ENCODE peak calls at places on chromosomes 16 and 17, in five cellular contexts. E, V, Q, M and W are unnamed samples.

GRCh38 chr16:8931864-8932263 is 31.8 kb downstream of the USP7 start:
- DNase-seq in Q (peak; percentile 62), V (peak; percentile 51), E (peak; percentile 50), M (no peak), W (peak; percentile 82)

GRCh38 chr17:13725286-13725990 is 123.7 kb upstream of the HS3ST3A1 start:
- DNase-seq in E (no peak), M (no peak), V (no peak), Q (no peak), W (no peak)

GRCh38 chr16:74999683-75000480 is 1.1 kb downstream of the ZNRF1 start:
- DNase-seq in M (peak; percentile 80), V (peak; percentile 65), E (peak; percentile 69), Q (peak; percentile 55), W (peak; percentile 85)

GRCh38 chr16:65202461-65202860 is 80.6 kb upstream of the CDH11 start:
- DNase-seq in V (no peak), M (no peak), Q (no peak), E (no peak), W (no peak)

GRCh38 chr17:63275318-63275967 is 170.7 kb downstream of the CYB561 start:
- DNase-seq in Q (peak; percentile 6), E (no peak), V (no peak), M (no peak), W (no peak)

GRCh38 chr16:56350491-56351405 is 74.6 kb downstream of the AMFR start:
- DNase-seq in E (no peak), V (no peak), Q (no peak), M (peak; percentile 33), W (no peak)

GRCh38 chr17:3773966-3774365 is 27.0 kb downstream of the ITGAE start:
- DNase-seq in E (no peak), V (no peak), Q (no peak), M (no peak), W (no peak)

GRCh38 chr17:58312021-58312630 is 16.5 kb downstream of the TSPOAP1 start:
- DNase-seq in E (no peak), M (peak; percentile 61), V (peak; percentile 13), Q (no peak), W (peak; percentile 40)

GRCh38 chr17:74979408-74980146 is 7.0 kb upstream of the HID1 start:
- DNase-seq in V (no peak), E (no peak), M (no peak), Q (peak; percentile 39), W (no peak)

GRCh38 chr16:86490859-86491642 is 19.3 kb upstream of the FOXF1 start:
- DNase-seq in M (peak; percentile 81), E (no peak), Q (no peak), V (no peak), W (no peak)

GRCh38 chr16:66603537-66604375 is 748 bp upstream of the CMTM3 start:
- DNase-seq in Q (peak; percentile 78), V (peak; percentile 37), E (peak; percentile 59), M (peak; percentile 86), W (no peak)

GRCh38 chr16:31385680-31386079 is 7.5 kb upstream of the ITGAD start:
- DNase-seq in E (no peak), V (no peak), M (no peak), Q (no peak), W (no peak)

GRCh38 chr17:43056051-43056450 is 31.0 kb downstream of the RND2 start:
- DNase-seq in Q (no peak), M (no peak), E (no peak), V (no peak), W (no peak)

GRCh38 chr17:9211133-9211765 is 189.9 kb downstream of the NTN1 start:
- DNase-seq in M (no peak), E (no peak), V (no peak), Q (no peak), W (no peak)

GRCh38 chr16:58730724-58731370 is 3.3 kb downstream of the GOT2 start:
- DNase-seq in Q (no peak), M (no peak), E (no peak), V (no peak), W (no peak)

GRCh38 chr16:27374794-27375499 is 27.0 kb upstream of the IL21R start:
- DNase-seq in Q (peak; percentile 89), V (peak; percentile 33), E (peak; percentile 58), M (peak; percentile 72), W (peak; percentile 93)

GRCh38 chr17:57201481-57201880 is 54.8 kb upstream of the MSI2 start:
- DNase-seq in M (no peak), V (no peak), E (no peak), Q (no peak), W (no peak)

GRCh38 chr16:2088192-2088631 is 40.4 kb downstream of the TSC2 start:
- DNase-seq in V (no peak), E (no peak), M (no peak), Q (no peak), W (no peak)

GRCh38 chr17:82614095-82614631 is 34.1 kb downstream of the WDR45B start:
- DNase-seq in M (no peak), V (no peak), E (no peak), Q (no peak), W (no peak)

GRCh38 chr16:53511403-53512280 is 8.6 kb upstream of the AKTIP start:
- DNase-seq in E (no peak), V (no peak), Q (no peak), M (no peak), W (no peak)

GRCh38 chr17:61168506-61168905 is 231.1 kb upstream of the TBX2 start:
- DNase-seq in V (no peak), E (no peak), M (no peak), Q (no peak), W (no peak)

GRCh38 chr16:68397710-68398171 is 50.6 kb downstream of the SMPD3 start:
- DNase-seq in E (no peak), V (no peak), M (no peak), Q (no peak), W (no peak)

GRCh38 chr17:4968166-4968915 is 724 bp upstream of the SPAG7 start:
- DNase-seq in V (no peak), Q (peak; percentile 46), M (no peak), E (no peak), W (peak; percentile 72)

GRCh38 chr17:4965311-4965986 is 2.2 kb downstream of the SPAG7 start:
- DNase-seq in E (no peak), Q (no peak), M (no peak), V (no peak), W (no peak)

GRCh38 chr17:4968916-4969550 is 1.4 kb upstream of the SPAG7 start:
- DNase-seq in V (no peak), E (no peak), Q (no peak), M (peak; percentile 74), W (no peak)

GRCh38 chr17:4967539-4968165 is at the start of gene SPAG7:
- DNase-seq in Q (peak; percentile 84), E (peak; percentile 96), V (peak; percentile 96), M (peak; percentile 98), W (peak; percentile 90)

DNA sequence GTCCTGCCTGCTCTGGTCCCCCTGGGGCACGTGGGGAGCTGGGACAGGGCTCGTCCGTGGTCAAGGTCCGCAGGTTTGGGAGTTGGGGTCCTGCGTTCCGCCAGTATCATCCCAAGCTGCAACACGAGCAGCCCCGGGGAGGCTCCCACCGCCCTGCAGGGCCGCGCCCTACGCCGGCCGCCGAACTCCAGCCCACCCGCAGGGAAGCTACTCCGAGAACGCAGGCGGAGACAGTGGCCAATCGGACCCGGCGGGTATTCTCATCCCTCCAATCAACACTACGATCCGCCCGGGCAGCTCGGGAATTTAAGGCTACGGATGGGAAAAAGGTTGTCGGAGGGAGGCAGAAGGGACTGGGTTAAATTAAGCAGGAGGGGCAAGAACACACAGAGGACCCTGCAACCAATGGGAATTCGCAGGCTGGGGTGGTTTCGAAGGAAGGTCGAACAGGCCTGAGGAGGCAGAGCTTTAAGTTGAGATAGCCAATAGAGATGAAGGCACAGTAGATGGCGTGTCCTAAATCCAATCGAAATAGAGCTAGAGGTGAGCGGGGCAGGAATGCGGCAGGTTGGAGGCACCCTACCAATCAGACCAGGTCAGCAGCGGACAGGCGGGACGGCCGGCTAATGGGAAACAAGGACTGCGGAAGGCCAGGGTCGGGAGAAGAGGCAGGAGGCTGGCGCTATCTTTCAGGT is 626 bp downstream of the SPAG7 start:
- DNase-seq in M (peak; percentile 100), V (peak; percentile 98), E (peak; percentile 98), Q (peak; percentile 80), W (peak; percentile 99)
- TF ChIP-seq EP300 in M (no peak), V (no peak), E (no peak), Q (no peak), W (no peak)

GRCh38 chr16:63981639-63982038 is 1140.2 kb downstream of the CDH11 start:
- DNase-seq in E (no peak), Q (no peak), M (no peak), V (no peak), W (no peak)

GRCh38 chr16:63976345-63976744 is 1145.5 kb downstream of the CDH11 start:
- DNase-seq in Q (no peak), M (no peak), V (no peak), E (no peak), W (no peak)

GRCh38 chr16:63978240-63978639 is 1143.6 kb downstream of the CDH11 start:
- DNase-seq in M (no peak), V (no peak), E (no peak), Q (no peak), W (no peak)

DNA sequence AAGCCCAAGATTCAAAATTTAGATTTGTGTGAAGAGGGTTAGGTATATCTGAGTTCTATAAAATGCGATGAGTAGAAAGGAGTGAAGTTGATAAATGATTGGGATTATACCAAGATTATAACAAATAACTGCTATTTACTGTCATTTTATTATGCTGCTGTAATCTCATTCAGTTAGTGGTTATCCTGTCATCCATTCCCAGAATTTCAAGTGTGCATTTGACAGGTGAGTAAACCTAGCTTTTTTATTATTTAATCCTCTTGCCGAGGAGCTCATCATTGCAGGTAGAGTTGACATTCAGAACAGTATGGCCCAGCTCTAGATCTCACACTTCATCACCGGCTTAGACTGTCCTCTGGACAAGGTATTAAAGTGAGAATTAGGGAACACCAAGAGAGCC is 1146.2 kb downstream of the CDH11 start:
- DNase-seq in Q (no peak), M (no peak), E (no peak), V (no peak), W (no peak)
- TF ChIP-seq EP300 in Q (no peak), M (no peak), E (no peak), V (no peak), W (no peak)

GRCh38 chr17:41665566-41666335 is 22.9 kb upstream of the EIF1 start:
- DNase-seq in E (peak; percentile 93), M (peak; percentile 93), Q (peak; percentile 98), V (peak; percentile 93), W (no peak)
- TF ChIP-seq EP300 in E (no peak), M (no peak), Q (no peak), V (no peak), W (no peak)

DNA sequence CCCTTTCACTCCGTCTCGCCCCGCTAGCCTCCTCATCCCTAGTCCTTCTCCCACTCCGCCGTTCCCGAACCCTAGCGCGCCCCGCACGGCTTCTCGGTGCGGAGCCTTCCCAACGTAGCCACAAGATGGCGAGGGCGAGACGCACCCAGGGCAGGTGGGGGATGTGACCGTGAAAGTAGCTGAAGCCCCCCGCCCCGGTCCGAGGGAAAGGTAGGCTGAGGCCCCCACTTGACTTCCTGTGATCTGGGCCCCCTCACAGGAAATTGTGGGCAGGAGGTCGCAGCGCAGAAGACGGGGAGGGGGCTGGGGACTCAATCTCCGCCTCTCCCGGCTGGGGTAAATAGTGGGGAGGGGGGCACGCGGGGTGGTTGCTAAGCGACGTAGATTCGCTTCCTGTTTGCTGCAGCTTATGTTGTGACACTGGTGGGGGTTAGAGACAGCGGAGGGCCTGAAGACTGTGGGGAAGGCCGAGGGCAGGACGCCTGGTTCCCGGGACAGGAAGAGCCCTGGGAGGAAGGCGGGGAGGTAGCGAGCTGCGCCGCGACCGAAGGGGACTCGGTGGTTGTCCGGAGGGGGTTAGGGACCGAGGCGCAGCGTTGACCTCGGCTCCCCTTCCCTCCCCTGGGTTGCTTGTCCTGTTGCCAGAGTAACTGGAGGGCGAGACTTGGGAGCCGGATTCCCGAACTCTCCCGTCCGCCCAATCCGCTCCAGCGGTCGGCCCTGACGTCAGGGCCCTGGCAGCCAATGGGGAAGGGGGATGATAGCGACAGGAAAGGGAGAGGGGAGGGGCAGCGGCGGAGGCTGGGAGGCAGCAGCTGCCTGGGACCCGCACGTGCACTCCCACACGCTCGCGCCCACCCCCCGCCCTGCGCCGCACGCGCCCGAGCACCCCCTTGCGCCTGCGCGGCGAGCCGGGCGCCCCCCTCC is 1.1 kb downstream of the KDM6B start:
- DNase-seq in V (peak; percentile 97), M (peak; percentile 99), Q (peak; percentile 84), E (peak; percentile 97), W (peak; percentile 89)
- TF ChIP-seq EP300 in V (no peak), M (peak; percentile 65), Q (peak; percentile 16), E (no peak), W (no peak)